ENCODE peak calls at places on chromosomes 13 and 19, in eight cellular contexts. E is upper lobe of right lung, O is endothelial cell, P is ascending aorta, I is GM12865, X is fibroblast of the aortic adventitia, T is nephron progenitor cell, C is left ventricle myocardium inferior. D is an unnamed sample.
A peak's percentile ranks its signal among the peaks of the same experiment; 100 is the strongest.

GRCh38 chr19:4267101-4267900 is 11.8 kb upstream of the SHD start:
- DNase-seq in E (peak; percentile 75), O (peak; percentile 64), P (peak; percentile 69), I (peak; percentile 74), X (peak; percentile 40), T (peak; percentile 80), C (peak; percentile 42), D (peak; percentile 10)

GRCh38 chr19:55459950-55460657 is 1.3 kb downstream of the ISOC2 start:
- DNase-seq in E (no peak), O (no peak), P (no peak), I (no peak), X (peak; percentile 65), T (no peak), C (no peak), D (no peak)

GRCh38 chr13:110055089-110055488 is 251.9 kb downstream of the COL4A1 start:
- DNase-seq in E (no peak), O (no peak), P (no peak), I (peak; percentile 38), X (no peak), T (no peak), C (no peak), D (no peak)

GRCh38 chr19:4197625-4198466 is 15.4 kb downstream of the ANKRD24 start:
- DNase-seq in E (no peak), O (peak; percentile 14), P (no peak), I (no peak), X (no peak), T (peak; percentile 67), C (no peak), D (peak; percentile 7)

GRCh38 chr13:113969973-113970611 is 3.8 kb downstream of the C13orf46 start:
- DNase-seq in E (peak; percentile 91), O (no peak), P (no peak), I (no peak), X (no peak), T (no peak), C (peak; percentile 16), D (peak; percentile 34)

GRCh38 chr19:35055715-35056179 is 14.2 kb downstream of the HPN start:
- DNase-seq in E (no peak), O (no peak), P (no peak), I (peak; percentile 26), X (no peak), T (no peak), C (no peak), D (no peak)

GRCh38 chr19:10797541-10798256 is 38.3 kb downstream of the TMED1 start:
- DNase-seq in E (no peak), O (no peak), P (no peak), I (peak; percentile 80), X (no peak), T (no peak), C (no peak), D (no peak)

GRCh38 chr19:33236696-33237390 is 11.2 kb upstream of the SLC7A10 start:
- DNase-seq in E (no peak), O (no peak), P (no peak), I (no peak), X (no peak), T (no peak), C (no peak), D (no peak)

GRCh38 chr13:46109451-46109850 is 4.6 kb upstream of the CPB2 start:
- DNase-seq in E (no peak), O (no peak), P (no peak), I (no peak), X (no peak), T (no peak), C (no peak), D (no peak)

DNA sequence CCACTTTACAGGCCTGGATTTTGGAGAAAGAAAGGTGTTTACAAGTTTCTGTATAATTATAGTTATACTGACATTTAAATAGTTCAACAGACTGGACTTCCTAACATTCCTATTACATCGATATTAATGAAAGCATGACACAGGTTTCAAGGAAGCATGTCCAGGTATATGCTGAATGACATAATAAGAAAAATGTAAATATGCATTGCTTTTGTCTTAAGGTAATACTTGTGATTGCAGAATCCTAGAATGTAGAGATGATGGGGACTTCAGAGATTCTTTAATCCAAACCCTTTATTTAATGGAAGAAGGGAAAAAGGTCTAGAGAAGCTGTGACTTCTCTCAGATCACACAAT is 5.0 kb downstream of the STARD13 start:
- DNase-seq in E (no peak), O (no peak), P (no peak), I (no peak), X (no peak), T (no peak), C (no peak), D (no peak)
- TF ChIP-seq CTCF in E (no peak), O (no peak), P (no peak), I (no peak), X (no peak), T (no peak), C (no peak), D (no peak)

DNA sequence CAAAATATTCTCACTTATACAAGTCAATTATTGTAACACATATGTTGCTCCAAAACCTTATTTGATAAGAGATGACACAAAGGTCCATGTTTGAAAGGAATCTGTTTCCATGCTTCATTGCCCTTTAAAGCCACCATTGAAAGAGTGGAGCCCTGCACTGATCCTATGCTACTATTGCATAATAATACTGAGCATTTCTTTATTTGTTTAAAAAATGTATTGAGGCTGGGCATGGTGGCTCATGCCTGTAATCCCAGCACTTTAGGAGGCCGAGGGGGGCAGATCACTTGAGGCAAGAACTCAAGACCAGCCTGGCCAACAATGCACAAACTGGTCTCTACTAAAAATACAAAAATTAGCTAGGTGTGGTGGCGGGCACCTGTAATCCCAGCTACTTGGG is 178.8 kb upstream of the STARD13 start:
- DNase-seq in E (no peak), O (no peak), P (no peak), I (no peak), X (no peak), T (no peak), C (no peak), D (no peak)
- TF ChIP-seq CTCF in E (no peak), O (no peak), P (no peak), I (no peak), X (no peak), T (no peak), C (no peak), D (no peak)

GRCh38 chr19:15022752-15023151 is 26.5 kb upstream of the CASP14 start:
- DNase-seq in E (no peak), O (no peak), P (no peak), I (no peak), X (no peak), T (no peak), C (no peak), D (no peak)

GRCh38 chr19:15021286-15022007 is 27.8 kb upstream of the CASP14 start:
- DNase-seq in E (no peak), O (no peak), P (no peak), I (no peak), X (no peak), T (no peak), C (no peak), D (no peak)

GRCh38 chr19:15028490-15028889 is 20.8 kb upstream of the CASP14 start:
- DNase-seq in E (no peak), O (no peak), P (no peak), I (no peak), X (no peak), T (no peak), C (no peak), D (no peak)

GRCh38 chr19:15025237-15025636 is 24.0 kb upstream of the CASP14 start:
- DNase-seq in E (no peak), O (no peak), P (no peak), I (peak; percentile 13), X (no peak), T (no peak), C (no peak), D (no peak)
- TF ChIP-seq CTCF in E (no peak), O (no peak), P (no peak), I (peak; percentile 34), X (no peak), T (no peak), C (peak; percentile 12), D (peak; percentile 28)

DNA sequence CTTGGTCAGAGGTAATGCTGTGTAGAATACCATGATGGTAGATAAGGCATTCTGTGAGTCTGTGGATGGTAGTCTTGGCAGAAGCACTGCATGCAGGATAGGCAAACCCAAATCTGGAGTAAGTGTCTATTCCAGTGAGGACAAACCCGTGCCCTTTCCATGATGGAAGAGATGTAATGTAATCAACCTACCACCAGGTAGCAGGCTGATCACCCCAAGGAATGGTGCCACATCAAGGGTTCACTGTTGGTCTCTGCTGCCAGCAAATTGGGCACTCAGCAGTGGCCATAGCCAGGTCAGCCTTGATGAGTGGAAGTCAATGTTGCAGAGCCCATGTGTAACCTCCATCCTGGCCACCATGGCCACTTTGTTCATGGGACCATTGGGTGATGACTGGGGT is 155.0 kb downstream of the RAP2A start:
- DNase-seq in E (no peak), O (no peak), P (no peak), I (no peak), X (no peak), T (no peak), C (no peak), D (no peak)
- TF ChIP-seq CTCF in E (no peak), O (no peak), P (no peak), I (no peak), X (no peak), T (no peak), C (no peak), D (peak; percentile 42)